ENCODE peak calls at places on chromosomes 7 and 10, in six cellular contexts. Q is CD14-positive monocyte, R is fibroblast of lung, W is hepatocyte, U is left ventricle myocardium inferior, V is HL-60. J is an unnamed sample.

GRCh38 chr10:27547482-27547881 is 43.4 kb downstream of the RAB18 start:
- DNase-seq in Q (no peak), R (no peak), W (no peak), U (no peak), V (no peak), J (no peak)

GRCh38 chr10:78263521-78263988 is 229.9 kb downstream of the RPS24 start:
- DNase-seq in Q (no peak), R (no peak), W (no peak), U (no peak), V (no peak), J (no peak)

GRCh38 chr7:49791089-49791741 is 17.8 kb downstream of the VWC2 start:
- DNase-seq in Q (no peak), R (no peak), W (peak), U (no peak), V (no peak), J (no peak)

GRCh38 chr10:63421591-63421990 is 44.2 kb downstream of the JMJD1C start:
- DNase-seq in Q (peak), R (no peak), W (no peak), U (no peak), V (peak), J (no peak)

GRCh38 chr7:29606287-29606721 is 42.7 kb downstream of the PRR15 start:
- DNase-seq in Q (no peak), R (peak), W (peak), U (no peak), V (no peak), J (no peak)

GRCh38 chr7:104482362-104483042 is 154.1 kb downstream of the LHFPL3 start:
- DNase-seq in Q (no peak), R (no peak), W (no peak), U (no peak), V (no peak), J (no peak)

GRCh38 chr10:15739437-15739970 is 19.8 kb upstream of the ITGA8 start:
- DNase-seq in Q (no peak), R (no peak), W (no peak), U (no peak), V (no peak), J (no peak)

GRCh38 chr10:91603173-91603572 is 29.7 kb downstream of the PPP1R3C start:
- DNase-seq in Q (no peak), R (no peak), W (no peak), U (no peak), V (no peak), J (no peak)

GRCh38 chr10:119652361-119652760 is 1.2 kb downstream of the BAG3 start:
- DNase-seq in Q (no peak), R (peak), W (peak), U (no peak), V (no peak), J (no peak)

GRCh38 chr10:35797187-35797586 is 155.1 kb upstream of the FZD8 start:
- DNase-seq in Q (no peak), R (peak), W (no peak), U (no peak), V (no peak), J (no peak)

GRCh38 chr10:13162013-13162364 is 631 bp downstream of the MCM10 start:
- DNase-seq in Q (no peak), R (no peak), W (no peak), U (no peak), V (no peak), J (no peak)

GRCh38 chr10:27687326-27687725 is 58.3 kb downstream of the MKX start:
- DNase-seq in Q (no peak), R (peak), W (no peak), U (no peak), V (no peak), J (no peak)

GRCh38 chr10:110860576-110861241 is 11.0 kb upstream of the PDCD4 start:
- DNase-seq in Q (no peak), R (no peak), W (peak), U (no peak), V (no peak), J (no peak)

GRCh38 chr10:48604039-48604407 is 850 bp downstream of the ARHGAP22 start:
- DNase-seq in Q (no peak), R (no peak), W (no peak), U (no peak), V (no peak), J (no peak)

GRCh38 chr7:45872116-45873034 is 507 bp downstream of the CCDC201 start:
- DNase-seq in Q (no peak), R (no peak), W (peak), U (no peak), V (peak), J (no peak)
- TF ChIP-seq CTCF in Q (peak), R (peak), W (peak), U (peak), V (peak), J (no peak)

GRCh38 chr10:46022978-46023702 is 7.3 kb downstream of the NCOA4 start:
- DNase-seq in Q (peak), R (peak), W (peak), U (peak), V (peak), J (peak)
- TF ChIP-seq CTCF in Q (peak), R (peak), W (peak), U (peak), V (no peak), J (no peak)

GRCh38 chr10:62193479-62193878 is 75.2 kb downstream of the RTKN2 start:
- DNase-seq in Q (no peak), R (no peak), W (no peak), U (no peak), V (no peak), J (no peak)
- TF ChIP-seq CTCF in Q (no peak), R (no peak), W (no peak), U (no peak), V (no peak), J (no peak)

GRCh38 chr10:52450743-52451142 is 136.7 kb downstream of the DKK1 start:
- DNase-seq in Q (no peak), R (no peak), W (no peak), U (no peak), V (no peak), J (no peak)
- TF ChIP-seq CTCF in Q (no peak), R (no peak), W (no peak), U (no peak), V (no peak), J (no peak)

DNA sequence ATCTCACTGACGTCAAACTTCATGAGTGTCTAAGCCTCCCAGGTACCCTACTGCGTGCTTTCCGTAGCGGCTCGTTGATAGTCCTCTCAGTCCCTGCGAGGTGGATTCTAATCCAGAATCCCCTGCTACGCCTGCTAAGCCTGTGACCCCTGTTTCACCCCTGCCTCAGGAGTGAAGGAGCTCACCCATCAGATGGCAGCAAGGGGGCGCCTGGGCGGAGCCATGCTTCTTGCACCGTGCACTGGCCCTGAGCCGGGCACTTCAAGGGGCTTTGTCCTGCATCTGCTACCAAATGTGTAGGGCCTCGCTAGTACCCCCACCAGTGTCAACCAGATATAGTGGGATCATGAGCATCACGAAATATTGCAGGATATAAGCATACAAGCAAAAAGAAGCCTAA is 918 bp upstream of the STRA8 start:
- DNase-seq in Q (no peak), R (no peak), W (no peak), U (no peak), V (no peak), J (no peak)
- TF ChIP-seq CTCF in Q (no peak), R (peak), W (peak), U (no peak), V (no peak), J (no peak)